ENCODE peak calls at places on chromosomes 11 and 22, in six cellular contexts. G, K, R, I, V and S are unnamed samples.

GRCh38 chr11:117045956-117046355 is 52.3 kb downstream of the SIK3 start:
- DNase-seq in G (no peak), K (no peak), R (no peak), I (no peak), V (no peak), S (no peak)

GRCh38 chr11:126926376-126926791 is 74.2 kb downstream of the KIRREL3 start:
- DNase-seq in G (no peak), K (no peak), R (no peak), I (no peak), V (no peak), S (no peak)

GRCh38 chr11:128480665-128481064 is 106.7 kb downstream of the ETS1 start:
- DNase-seq in G (no peak), K (no peak), R (no peak), I (no peak), V (no peak), S (no peak)

GRCh38 chr11:69010964-69011623 is 2.0 kb downstream of the MRGPRF start:
- DNase-seq in G (peak), K (no peak), R (peak), I (peak), V (peak), S (peak)

GRCh38 chr11:995752-996420 is 40.6 kb downstream of the MUC6 start:
- DNase-seq in G (no peak), K (peak), R (no peak), I (peak), V (no peak), S (no peak)

GRCh38 chr11:122076721-122077120 is 39.3 kb downstream of the BLID start:
- DNase-seq in G (no peak), K (no peak), R (no peak), I (no peak), V (no peak), S (no peak)

GRCh38 chr11:2807276-2807681 is 78.3 kb downstream of the CDKN1C start:
- DNase-seq in G (peak), K (no peak), R (no peak), I (peak), V (peak), S (peak)

GRCh38 chr11:72786305-72787261 is 7.3 kb downstream of the STARD10 start:
- DNase-seq in G (no peak), K (no peak), R (no peak), I (no peak), V (no peak), S (no peak)

GRCh38 chr11:16278273-16278672 is 78.1 kb downstream of the SOX6 start:
- DNase-seq in G (no peak), K (no peak), R (no peak), I (no peak), V (no peak), S (no peak)

GRCh38 chr11:110600322-110600721 is 111.9 kb downstream of the ARHGAP20 start:
- DNase-seq in G (no peak), K (no peak), R (no peak), I (no peak), V (peak), S (peak)

GRCh38 chr11:15843309-15843857 is 513.0 kb downstream of the SOX6 start:
- DNase-seq in G (no peak), K (no peak), R (no peak), I (no peak), V (no peak), S (no peak)

GRCh38 chr11:76823481-76824028 is 37.2 kb upstream of the ACER3 start:
- DNase-seq in G (no peak), K (no peak), R (no peak), I (no peak), V (no peak), S (no peak)

GRCh38 chr22:37020192-37020479 is 594 bp downstream of the MPST start:
- DNase-seq in G (no peak), K (no peak), R (no peak), I (no peak), V (peak), S (no peak)

GRCh38 chr11:70788247-70789022 is 390.1 kb downstream of the CTTN start:
- DNase-seq in G (no peak), K (no peak), R (no peak), I (no peak), V (no peak), S (no peak)

GRCh38 chr11:64110465-64111375 is 55.2 kb downstream of the MACROD1 start:
- DNase-seq in G (no peak), K (no peak), R (no peak), I (no peak), V (no peak), S (no peak)

GRCh38 chr11:120941000-120941399 is 82.9 kb upstream of the TBCEL start:
- DNase-seq in G (no peak), K (no peak), R (no peak), I (no peak), V (no peak), S (no peak)

GRCh38 chr11:93216511-93217121 is 18.8 kb upstream of the SLC36A4 start:
- DNase-seq in G (no peak), K (no peak), R (no peak), I (no peak), V (no peak), S (no peak)

GRCh38 chr11:117925198-117925925 is 3.8 kb downstream of the TMPRSS13 start:
- DNase-seq in G (peak), K (no peak), R (no peak), I (no peak), V (no peak), S (peak)

GRCh38 chr22:25006354-25006753 is 53.8 kb downstream of the KIAA1671 start:
- DNase-seq in G (no peak), K (no peak), R (no peak), I (no peak), V (no peak), S (no peak)

GRCh38 chr11:8259316-8259995 is 4.2 kb downstream of the LMO1 start:
- DNase-seq in G (peak), K (no peak), R (no peak), I (no peak), V (peak), S (peak)

GRCh38 chr11:116724813-116725212 is 48.0 kb downstream of the BUD13 start:
- DNase-seq in G (no peak), K (no peak), R (no peak), I (no peak), V (peak), S (peak)

GRCh38 chr22:17199131-17199731 is 20.0 kb downstream of the ADA2 start:
- DNase-seq in G (no peak), K (no peak), R (no peak), I (peak), V (no peak), S (no peak)

GRCh38 chr11:67253872-67254624 is 12.2 kb upstream of the GRK2 start:
- DNase-seq in G (no peak), K (no peak), R (no peak), I (no peak), V (no peak), S (no peak)

GRCh38 chr22:27507066-27507715 is 294.4 kb downstream of the MN1 start:
- DNase-seq in G (no peak), K (no peak), R (no peak), I (no peak), V (no peak), S (no peak)

GRCh38 chr11:10623797-10624761 is 55.6 kb upstream of the LYVE1 start:
- DNase-seq in G (no peak), K (no peak), R (no peak), I (peak), V (no peak), S (peak)

GRCh38 chr11:67503119-67504022 is 1.8 kb downstream of the PITPNM1 start:
- DNase-seq in G (no peak), K (no peak), R (no peak), I (no peak), V (peak), S (no peak)

GRCh38 chr11:114379394-114380069 is 20.8 kb downstream of the C11orf71 start:
- DNase-seq in G (no peak), K (no peak), R (no peak), I (no peak), V (no peak), S (no peak)

GRCh38 chr11:34656062-34656720 is 35.3 kb downstream of the EHF start:
- DNase-seq in G (no peak), K (no peak), R (no peak), I (no peak), V (no peak), S (no peak)

GRCh38 chr11:101552893-101553292 is 30.9 kb downstream of the TRPC6 start:
- DNase-seq in G (no peak), K (no peak), R (no peak), I (no peak), V (no peak), S (no peak)

GRCh38 chr22:19986410-19987341 is 29.9 kb downstream of the ARVCF start:
- DNase-seq in G (peak), K (peak), R (peak), I (peak), V (peak), S (peak)